ENCODE peak calls at places on chromosomes 4 and X, in seven cellular contexts. E, D, M, O, I, B and W are unnamed samples.

GRCh38 chr4:5955201-5955821 is 62.4 kb upstream of the CRMP1 start:
- DNase-seq in O (peak; percentile 17), M (no peak), D (no peak), E (no peak), I (no peak), B (no peak), W (no peak)

GRCh38 chrX:142156567-142156966 is 48.5 kb downstream of the MAGEC2 start:
- DNase-seq in E (no peak), D (no peak), O (no peak), B (no peak), I (no peak), M (no peak), W (no peak)

GRCh38 chr4:3192827-3193226 is 56.1 kb upstream of the MSANTD1 start:
- DNase-seq in M (no peak), O (no peak), E (no peak), I (no peak), D (no peak), B (no peak), W (no peak)

GRCh38 chrX:24990585-24990984 is 25.2 kb downstream of the ARX start:
- DNase-seq in E (no peak), D (no peak), M (no peak), O (no peak), I (no peak), B (no peak), W (no peak)

GRCh38 chr4:136056748-136057147 is 1475.5 kb downstream of the PCDH18 start:
- DNase-seq in M (no peak), O (no peak), I (no peak), E (no peak), B (no peak), D (no peak), W (no peak)

GRCh38 chrX:2423293-2423692 is 77.5 kb downstream of the DHRSX start:
- DNase-seq in O (no peak), I (no peak), B (no peak), M (peak; percentile 51), D (no peak), E (no peak), W (peak; percentile 78)

GRCh38 chrX:73922856-73923429 is 359.9 kb downstream of the CHIC1 start:
- DNase-seq in M (peak; percentile 26), O (no peak), B (no peak), E (no peak), D (no peak), I (no peak), W (peak; percentile 52)

GRCh38 chr4:126957555-126958440 is 675.0 kb upstream of the INTU start:
- DNase-seq in I (no peak), O (no peak), E (no peak), D (no peak), B (no peak), M (peak; percentile 52), W (peak; percentile 37)

GRCh38 chr4:156293657-156294297 is 340.1 kb upstream of the CTSO start:
- DNase-seq in D (no peak), I (no peak), M (peak; percentile 93), O (no peak), E (no peak), B (no peak), W (peak; percentile 85)

GRCh38 chr4:184041156-184041555 is 136.0 kb downstream of the STOX2 start:
- DNase-seq in B (no peak), E (no peak), D (no peak), O (no peak), I (no peak), M (peak; percentile 62), W (no peak)

GRCh38 chr4:971670-972500 is 1.5 kb downstream of the DGKQ start:
- DNase-seq in M (no peak), E (peak; percentile 94), B (no peak), O (no peak), I (no peak), D (no peak), W (no peak)

GRCh38 chrX:147770858-147771257 is 140.9 kb upstream of the FMR1 start:
- DNase-seq in M (no peak), E (peak; percentile 12), B (no peak), D (no peak), O (no peak), I (no peak), W (no peak)

GRCh38 chr4:110589297-110589696 is 33.6 kb downstream of the PITX2 start:
- DNase-seq in M (peak; percentile 11), D (no peak), E (no peak), I (no peak), B (no peak), O (no peak), W (no peak)
- TF ChIP-seq CTCF in M (peak; percentile 31), D (no peak), E (no peak), I (no peak), B (peak; percentile 38), O (no peak), W (no peak)

GRCh38 chrX:149510386-149510785 is 5.3 kb upstream of the IDS start:
- DNase-seq in O (no peak), M (no peak), I (no peak), B (no peak), E (no peak), D (no peak), W (no peak)
- TF ChIP-seq CTCF in O (no peak), M (peak; percentile 17), I (no peak), B (no peak), E (no peak), D (no peak), W (peak; percentile 27)

GRCh38 chr4:68267433-68267944 is 22.0 kb upstream of the TMPRSS11B start:
- DNase-seq in E (no peak), M (peak; percentile 56), B (no peak), D (no peak), I (no peak), O (no peak), W (peak; percentile 40)

GRCh38 chr4:68272860-68273259 is 27.4 kb upstream of the TMPRSS11B start:
- DNase-seq in E (no peak), I (no peak), M (no peak), O (no peak), D (no peak), B (no peak), W (peak; percentile 54)

GRCh38 chr4:68278045-68278444 is 32.6 kb upstream of the TMPRSS11B start:
- DNase-seq in E (no peak), D (no peak), B (no peak), M (no peak), I (no peak), O (no peak), W (peak; percentile 10)

DNA sequence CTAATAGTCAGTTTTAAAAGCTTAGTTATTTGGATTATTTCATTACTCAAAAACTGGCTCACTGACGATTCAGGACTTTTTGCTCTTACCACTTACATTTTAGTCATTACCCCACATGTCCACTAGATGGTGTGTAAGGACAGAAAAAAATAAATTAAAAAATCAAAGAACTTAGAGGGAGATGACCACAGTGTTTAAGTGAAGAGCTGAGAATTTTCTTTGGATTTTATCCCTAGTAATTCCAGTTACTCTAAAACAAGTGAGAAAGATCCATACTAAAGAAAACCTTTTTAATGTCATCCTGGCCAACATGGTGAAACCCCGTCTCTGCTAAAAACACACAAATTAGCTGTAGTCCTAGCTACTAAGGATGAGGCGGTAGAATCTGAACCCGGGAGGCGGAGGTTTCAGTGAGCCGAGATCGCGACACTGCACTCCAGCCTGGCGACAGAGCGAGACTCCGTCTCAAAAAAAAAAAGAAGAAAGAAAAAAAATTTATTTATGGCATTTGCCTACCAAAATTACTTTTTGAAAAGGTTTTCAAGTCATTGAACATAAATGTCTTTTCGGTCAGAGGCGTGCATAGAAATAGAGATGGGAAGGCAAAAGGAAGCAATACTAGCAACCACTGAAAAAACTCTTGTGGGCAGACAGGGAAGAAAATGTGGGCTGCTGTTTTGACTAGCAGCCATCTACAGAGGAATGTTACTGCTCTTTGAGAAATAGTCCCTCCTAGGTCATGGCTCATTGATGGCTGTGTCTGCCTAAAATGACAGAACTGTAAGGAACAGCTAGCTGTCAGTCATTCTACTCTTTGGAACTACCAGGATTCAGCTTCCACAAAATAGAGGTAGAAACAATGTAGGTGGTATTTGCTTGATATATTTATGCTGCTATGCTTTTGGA is 26.6 kb upstream of the TMPRSS11B start:
- DNase-seq in B (no peak), M (peak; percentile 73), O (no peak), I (peak; percentile 63), E (peak; percentile 6), D (no peak), W (peak; percentile 66)
- TF ChIP-seq CTCF in B (peak; percentile 82), M (peak; percentile 77), O (peak; percentile 87), I (peak; percentile 52), E (no peak), D (peak; percentile 74), W (peak; percentile 64)

GRCh38 chrX:153469811-153470410 is 465 bp downstream of the HAUS7 start:
- DNase-seq in E (peak; percentile 15), B (no peak), I (peak; percentile 43), D (no peak), M (peak; percentile 8), O (peak; percentile 22), W (peak; percentile 27)
- TF ChIP-seq CTCF in E (no peak), B (no peak), I (no peak), D (no peak), M (peak; percentile 1), O (peak; percentile 2), W (no peak)

DNA sequence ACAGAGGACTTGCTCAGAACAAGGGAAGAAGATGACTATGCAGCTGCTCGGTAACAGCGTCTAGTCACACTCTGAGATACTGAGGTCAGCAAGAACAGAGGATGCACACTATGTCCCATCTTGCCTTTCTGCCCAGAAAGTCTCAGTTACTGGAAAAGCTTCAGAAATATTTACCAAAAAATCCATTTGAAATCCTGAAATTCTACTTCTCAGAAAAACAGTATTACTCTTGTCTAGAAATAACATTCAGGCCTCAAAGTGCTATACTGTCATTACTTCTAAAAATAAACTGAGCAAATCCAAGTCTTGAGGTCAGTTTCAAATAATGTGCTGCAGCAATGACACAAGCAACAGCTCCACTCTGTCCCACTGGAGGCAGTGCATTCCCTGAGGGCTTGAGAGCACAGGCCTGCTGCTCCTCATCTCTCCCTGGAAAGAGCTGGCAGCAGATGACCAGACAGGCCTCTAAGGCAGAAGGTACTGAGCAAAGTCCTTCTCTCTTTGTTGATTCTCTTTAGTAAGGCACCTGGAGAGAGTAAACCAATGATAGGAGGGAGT is 76.9 kb downstream of the CAMK2D start:
- DNase-seq in M (peak; percentile 84), D (peak; percentile 39), O (peak; percentile 57), B (peak; percentile 69), E (peak; percentile 51), I (no peak), W (peak; percentile 38)
- TF ChIP-seq CTCF in M (peak; percentile 52), D (no peak), O (peak; percentile 24), B (peak; percentile 54), E (no peak), I (no peak), W (peak; percentile 29)

GRCh38 chr4:123577507-123577906 is 180.9 kb downstream of the SPRY1 start:
- DNase-seq in O (no peak), I (no peak), B (no peak), E (no peak), M (no peak), D (no peak), W (peak; percentile 62)

GRCh38 chr4:123578276-123579014 is 181.8 kb downstream of the SPRY1 start:
- DNase-seq in I (no peak), E (no peak), O (no peak), D (no peak), M (no peak), B (no peak), W (no peak)

GRCh38 chr4:123568936-123569335 is 172.3 kb downstream of the SPRY1 start:
- DNase-seq in D (no peak), O (no peak), M (no peak), B (no peak), I (no peak), E (no peak), W (no peak)

GRCh38 chr4:123569541-123569940 is 172.9 kb downstream of the SPRY1 start:
- DNase-seq in O (no peak), D (no peak), M (no peak), I (no peak), E (no peak), B (no peak), W (no peak)

GRCh38 chr4:123573866-123574508 is 177.4 kb downstream of the SPRY1 start:
- DNase-seq in M (no peak), B (no peak), D (no peak), O (no peak), I (peak; percentile 22), E (no peak), W (peak; percentile 51)
- TF ChIP-seq CTCF in M (no peak), B (no peak), D (no peak), O (no peak), I (no peak), E (no peak), W (no peak)